ENCODE peak calls at places on chromosomes 2 and 18, in six cellular contexts. S, C, M, Z, V and U are unnamed samples.

GRCh38 chr18:59655661-59656060 is 41.6 kb downstream of the CCBE1 start:
- DNase-seq in S (no peak), M (no peak), V (no peak), C (no peak), Z (no peak), U (no peak)

GRCh38 chr2:42834161-42834560 is 41.8 kb upstream of the HAAO start:
- DNase-seq in S (no peak), Z (no peak), V (no peak), C (no peak), M (no peak), U (no peak)

GRCh38 chr2:3768960-3769765 is 65.8 kb downstream of the DCDC2C start:
- DNase-seq in V (no peak), M (no peak), S (no peak), C (no peak), Z (no peak), U (no peak)

GRCh38 chr2:176461686-176462376 is 192.6 kb downstream of the MTX2 start:
- DNase-seq in S (no peak), V (no peak), C (no peak), M (no peak), Z (no peak), U (no peak)

GRCh38 chr2:216635701-216636541 is 2.7 kb downstream of the IGFBP2 start:
- DNase-seq in Z (no peak), M (no peak), V (peak), C (peak), S (no peak), U (no peak)

GRCh38 chr2:187986392-187987105 is 305.1 kb upstream of the GULP1 start:
- DNase-seq in V (no peak), C (no peak), M (peak), Z (no peak), S (no peak), U (no peak)

GRCh38 chr2:165016772-165017411 is 61.6 kb upstream of the SLC38A11 start:
- DNase-seq in S (peak), Z (no peak), C (peak), V (peak), M (peak), U (peak)

GRCh38 chr2:175402591-175402990 is 221.1 kb upstream of the ATP5MC3 start:
- DNase-seq in Z (no peak), C (no peak), V (no peak), M (no peak), S (no peak), U (no peak)

GRCh38 chr2:239598011-239598731 is 197.4 kb upstream of the HDAC4 start:
- DNase-seq in V (no peak), C (no peak), S (no peak), M (no peak), Z (no peak), U (no peak)

GRCh38 chr18:10379511-10379910 is 74.9 kb upstream of the APCDD1 start:
- DNase-seq in V (no peak), S (no peak), C (no peak), Z (no peak), M (peak), U (no peak)

GRCh38 chr18:12606592-12607315 is 51.2 kb downstream of the SPIRE1 start:
- DNase-seq in V (no peak), M (peak), S (no peak), Z (peak), C (no peak), U (no peak)

GRCh38 chr2:51085679-51086078 is 53.7 kb upstream of the NRXN1 start:
- DNase-seq in Z (no peak), M (no peak), S (no peak), C (no peak), V (no peak), U (no peak)

GRCh38 chr2:64017811-64018714 is 1.2 kb downstream of the VPS54 start:
- DNase-seq in C (no peak), S (peak), Z (no peak), V (no peak), M (peak), U (peak)

GRCh38 chr2:241958818-241959545 is 89.5 kb downstream of the RTP5 start:
- DNase-seq in S (no peak), C (no peak), V (no peak), M (no peak), Z (no peak), U (no peak)

GRCh38 chr2:212154392-212154791 is 384.2 kb downstream of the ERBB4 start:
- DNase-seq in V (no peak), M (no peak), Z (no peak), S (no peak), C (no peak), U (no peak)

GRCh38 chr2:163735692-163736432 is at the start of gene FIGN:
- DNase-seq in C (peak), V (peak), S (peak), M (peak), Z (peak), U (no peak)

GRCh38 chr2:143121957-143122356 is 7.3 kb upstream of the ARHGAP15 start:
- DNase-seq in S (no peak), Z (no peak), M (no peak), C (no peak), V (no peak), U (no peak)

GRCh38 chr2:70785137-70785911 is 5.1 kb downstream of the FIGLA start:
- DNase-seq in S (peak), M (no peak), C (peak), Z (no peak), V (peak), U (peak)

GRCh38 chr2:209788925-209789324 is 17.3 kb downstream of the UNC80 start:
- DNase-seq in M (no peak), C (no peak), Z (no peak), S (no peak), V (no peak), U (no peak)

GRCh38 chr2:130185436-130185835 is 3.4 kb downstream of the MZT2B start:
- DNase-seq in Z (no peak), M (no peak), C (no peak), V (no peak), S (no peak), U (no peak)

GRCh38 chr2:79741044-79741443 is 228.2 kb downstream of the CTNNA2 start:
- DNase-seq in C (no peak), S (no peak), Z (no peak), M (no peak), V (peak), U (no peak)
- H3K27ac ChIP-seq in C (no peak), S (no peak), Z (no peak), M (no peak), V (no peak), U (no peak)

GRCh38 chr2:111702809-111703196 is 181.2 kb downstream of the ANAPC1 start:
- DNase-seq in V (no peak), S (no peak), M (no peak), C (no peak), Z (no peak), U (no peak)

GRCh38 chr2:111703759-111704158 is 180.2 kb downstream of the ANAPC1 start:
- DNase-seq in V (no peak), M (no peak), Z (peak), S (peak), C (no peak), U (no peak)

GRCh38 chr2:111701798-111702118 is 182.2 kb downstream of the ANAPC1 start:
- DNase-seq in S (no peak), M (no peak), Z (no peak), C (no peak), V (no peak), U (no peak)

GRCh38 chr2:111701266-111701665 is 182.7 kb downstream of the ANAPC1 start:
- DNase-seq in Z (peak), C (peak), M (no peak), V (no peak), S (peak), U (peak)

GRCh38 chr2:111702119-111702808 is 181.7 kb downstream of the ANAPC1 start:
- DNase-seq in S (peak), M (peak), V (peak), Z (peak), C (peak), U (peak)
- H3K4me2 ChIP-seq in S (no peak), M (no peak), V (peak), Z (no peak), C (no peak), U (no peak)

DNA sequence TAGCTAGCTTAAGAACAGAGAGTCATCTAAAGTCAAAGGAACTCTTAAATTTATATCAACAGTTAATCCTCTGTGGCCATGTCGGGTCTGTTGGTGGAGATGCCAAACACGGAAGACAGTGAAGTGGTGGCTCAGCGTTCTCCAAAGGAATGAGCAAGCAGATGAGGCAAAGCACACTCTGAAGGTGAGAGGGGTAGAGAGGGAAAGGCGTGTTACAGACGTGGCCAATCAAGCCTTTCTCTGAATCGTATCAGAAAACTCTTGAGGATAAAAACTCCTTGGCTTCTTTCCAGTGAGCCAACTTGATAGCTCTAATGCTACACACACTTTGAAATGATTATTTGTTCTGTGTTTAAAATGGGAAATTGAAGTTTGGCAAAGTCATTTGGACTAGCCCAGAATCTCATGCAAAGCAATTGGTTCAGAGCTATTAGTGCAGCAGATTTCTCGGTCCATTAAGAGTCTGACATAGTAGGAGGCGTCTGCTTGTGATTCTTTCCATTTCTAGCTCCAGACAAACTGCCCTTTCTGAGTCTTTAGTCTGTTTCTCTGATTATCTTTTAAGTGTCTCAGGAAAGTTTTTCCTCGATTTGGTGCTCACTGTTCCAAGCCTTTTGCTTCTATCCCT is 57.5 kb upstream of the CPO start:
- DNase-seq in C (no peak), Z (no peak), V (no peak), M (no peak), S (no peak), U (no peak)
- H3K27ac ChIP-seq in C (no peak), Z (no peak), V (no peak), M (no peak), S (no peak), U (no peak)

GRCh38 chr2:128195435-128195984 is 104.5 kb downstream of the UGGT1 start:
- DNase-seq in S (no peak), Z (no peak), M (no peak), C (no peak), V (no peak), U (no peak)

GRCh38 chr2:128199141-128199540 is 108.1 kb downstream of the UGGT1 start:
- DNase-seq in C (no peak), S (no peak), Z (no peak), M (no peak), V (no peak), U (no peak)

GRCh38 chr2:128198666-128199065 is 107.7 kb downstream of the UGGT1 start:
- DNase-seq in M (no peak), Z (no peak), C (no peak), V (no peak), S (no peak), U (no peak)

GRCh38 chr2:128197059-128197458 is 106.1 kb downstream of the UGGT1 start:
- DNase-seq in Z (no peak), C (no peak), V (no peak), S (no peak), M (no peak), U (no peak)

DNA sequence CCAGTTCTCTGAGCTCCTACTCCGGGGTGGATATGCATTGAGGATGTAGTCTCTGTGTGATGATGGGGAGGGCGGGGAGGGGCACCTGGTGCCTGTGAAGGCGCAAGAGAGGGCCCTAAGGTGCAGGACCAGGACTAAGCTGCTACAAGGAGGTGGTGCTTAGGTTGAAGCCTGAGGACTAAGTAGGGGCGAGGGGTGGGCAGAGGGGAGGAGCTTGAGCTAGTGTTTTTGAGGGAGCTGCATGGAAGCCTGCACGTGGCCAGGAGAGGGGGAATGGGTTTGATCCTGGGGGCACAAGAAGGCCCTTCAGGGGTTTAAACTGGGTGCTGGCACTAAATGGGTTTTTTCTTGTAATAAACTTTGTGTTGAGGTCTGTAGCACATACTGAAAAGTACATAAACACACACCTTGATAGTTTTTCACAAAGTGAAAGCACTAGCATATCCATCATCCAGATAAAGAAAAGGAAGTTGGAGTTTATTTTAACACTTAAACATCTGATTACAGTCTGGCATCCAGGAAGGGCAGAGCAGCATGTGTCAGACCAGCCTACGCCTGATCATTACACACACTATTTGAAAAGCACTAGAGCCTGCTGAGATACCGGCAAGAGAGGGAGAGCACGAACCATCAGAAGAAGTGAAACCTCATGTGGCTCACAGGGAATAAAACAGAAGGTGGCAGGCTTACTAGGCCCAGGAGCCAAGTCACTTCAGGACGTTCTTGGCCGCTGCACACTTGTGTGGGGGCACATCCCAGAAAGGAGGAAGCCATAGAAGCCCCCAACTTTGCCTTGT is 105.2 kb downstream of the UGGT1 start:
- DNase-seq in C (peak), Z (no peak), V (peak), S (no peak), M (peak), U (no peak)
- H3K4me2 ChIP-seq in C (no peak), Z (no peak), V (no peak), S (no peak), M (peak), U (no peak)

GRCh38 chr2:47012866-47013265 is 97.3 kb upstream of the MCFD2 start:
- DNase-seq in M (no peak), Z (no peak), V (no peak), C (no peak), S (no peak), U (no peak)
- H3K27ac ChIP-seq in M (no peak), Z (no peak), V (no peak), C (no peak), S (no peak), U (no peak)

GRCh38 chr2:28047698-28048097 is 157.2 kb downstream of the BABAM2 start:
- DNase-seq in S (no peak), C (no peak), V (no peak), Z (peak), M (peak), U (no peak)
- H3K4me2 ChIP-seq in S (no peak), C (no peak), V (no peak), Z (no peak), M (peak), U (no peak)

GRCh38 chr2:98445167-98445522 is 487 bp downstream of the INPP4A start:
- DNase-seq in M (no peak), V (no peak), C (no peak), Z (no peak), S (no peak), U (no peak)
- H3K27ac ChIP-seq in M (peak), V (no peak), C (no peak), Z (peak), S (peak), U (no peak)

GRCh38 chr2:236997086-236997485 is 88.6 kb upstream of the COPS8 start:
- DNase-seq in S (no peak), C (no peak), M (no peak), V (no peak), Z (peak), U (no peak)

GRCh38 chr2:236994361-236994760 is 91.3 kb upstream of the COPS8 start:
- DNase-seq in C (no peak), S (no peak), V (no peak), M (no peak), Z (no peak), U (no peak)

GRCh38 chr2:237000481-237000880 is 85.2 kb upstream of the COPS8 start:
- DNase-seq in Z (no peak), S (no peak), V (no peak), M (no peak), C (no peak), U (no peak)

GRCh38 chr2:236998250-236998649 is 87.4 kb upstream of the COPS8 start:
- DNase-seq in V (no peak), Z (peak), C (no peak), M (peak), S (no peak), U (no peak)

GRCh38 chr2:236998758-236999157 is 86.9 kb upstream of the COPS8 start:
- DNase-seq in C (no peak), M (no peak), S (no peak), V (no peak), Z (no peak), U (no peak)
- H3K4me2 ChIP-seq in C (no peak), M (no peak), S (no peak), V (no peak), Z (peak), U (no peak)

DNA sequence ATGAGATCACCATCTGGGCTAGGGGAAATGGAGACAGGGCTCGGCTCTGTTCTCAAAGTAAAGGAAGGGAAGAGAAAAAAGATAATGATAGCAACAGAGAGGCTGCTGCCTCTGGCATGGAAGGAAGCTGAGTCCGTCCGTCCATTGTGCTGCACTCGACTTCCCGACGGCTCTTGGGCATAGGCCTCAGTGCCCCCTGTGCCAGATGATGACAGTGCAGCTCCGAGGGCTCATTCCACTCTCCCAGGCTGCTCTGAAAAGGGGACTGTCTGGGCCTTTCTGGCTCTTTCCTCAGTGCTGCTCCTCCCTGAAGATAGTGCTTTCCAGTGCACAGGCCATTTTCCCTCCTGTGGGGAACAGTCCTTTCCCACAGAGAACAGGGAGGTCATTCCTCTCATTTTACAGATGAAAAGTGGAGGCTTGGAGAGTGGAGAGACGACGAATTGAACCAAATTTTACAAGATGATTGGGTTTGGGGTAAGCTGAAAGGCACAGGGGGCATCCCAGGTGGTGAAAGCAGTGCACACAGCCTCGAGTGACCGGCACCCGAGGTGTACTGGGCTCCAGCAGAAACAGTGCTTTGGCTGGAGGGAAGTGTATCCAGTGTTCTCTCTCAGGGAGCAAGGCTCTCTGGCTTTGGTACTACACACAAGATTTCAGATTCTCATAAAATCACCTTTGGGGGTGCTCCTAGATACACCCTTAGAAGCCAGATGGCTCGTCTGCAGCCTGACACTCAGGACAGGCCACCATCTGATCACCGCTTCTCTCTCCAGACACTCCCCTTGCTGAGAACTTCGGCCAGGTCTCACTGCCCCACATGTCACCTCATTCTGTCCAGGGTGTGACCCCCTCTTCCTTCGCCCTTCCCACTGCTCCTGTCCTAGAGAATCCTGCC is 339.8 kb downstream of the CYRIA start:
- DNase-seq in C (no peak), Z (no peak), M (no peak), S (no peak), V (no peak), U (no peak)
- H3K27ac ChIP-seq in C (no peak), Z (no peak), M (no peak), S (no peak), V (no peak), U (no peak)